ENCODE peak calls at places on chromosome 16, in six cellular contexts. U, Z, A, G, E and R are unnamed samples.

GRCh38 chr16:85629326-85629725 is 16.2 kb downstream of the GSE1 start:
- DNase-seq in U (no peak), E (no peak), A (no peak), Z (no peak), G (no peak), R (no peak)

GRCh38 chr16:68229431-68230175 is 6.3 kb downstream of the ESRP2 start:
- DNase-seq in E (peak), G (no peak), U (peak), A (peak), Z (peak), R (peak)

GRCh38 chr16:89936508-89936907 is 12.0 kb upstream of the DEF8 start:
- DNase-seq in A (no peak), E (no peak), Z (no peak), G (no peak), U (no peak), R (no peak)

GRCh38 chr16:87965973-87966667 is 14.9 kb downstream of the BANP start:
- DNase-seq in G (no peak), A (no peak), Z (no peak), U (no peak), E (no peak), R (no peak)

GRCh38 chr16:66382171-66382965 is 15.9 kb downstream of the CDH5 start:
- DNase-seq in G (no peak), E (peak), Z (no peak), A (peak), U (no peak), R (no peak)

GRCh38 chr16:77060614-77061013 is 130.4 kb upstream of the MON1B start:
- DNase-seq in U (no peak), Z (no peak), A (no peak), G (no peak), E (no peak), R (no peak)

GRCh38 chr16:84158455-84158854 is 13.3 kb downstream of the DNAAF1 start:
- DNase-seq in U (no peak), A (no peak), G (no peak), Z (no peak), E (no peak), R (no peak)

GRCh38 chr16:64892843-64893242 is 229.0 kb downstream of the CDH11 start:
- DNase-seq in U (no peak), A (no peak), G (no peak), E (no peak), Z (no peak), R (peak)

GRCh38 chr16:28219283-28219682 is 7.5 kb upstream of the XPO6 start:
- DNase-seq in U (no peak), Z (no peak), E (no peak), A (no peak), G (no peak), R (no peak)

GRCh38 chr16:77302249-77302648 is 103.0 kb downstream of the SYCE1L start:
- DNase-seq in Z (no peak), E (no peak), G (no peak), A (no peak), U (no peak), R (no peak)

GRCh38 chr16:85520853-85521736 is 92.0 kb upstream of the GSE1 start:
- DNase-seq in A (no peak), G (no peak), U (no peak), Z (no peak), E (no peak), R (no peak)

GRCh38 chr16:68399456-68399855 is 48.9 kb downstream of the SMPD3 start:
- DNase-seq in A (no peak), Z (no peak), G (no peak), E (no peak), U (no peak), R (no peak)

GRCh38 chr16:17307501-17307900 is 163.3 kb downstream of the XYLT1 start:
- DNase-seq in Z (no peak), U (no peak), E (no peak), A (no peak), G (no peak), R (peak)

GRCh38 chr16:4788489-4788889 is 344 bp upstream of the SEPTIN12 start:
- DNase-seq in G (no peak), U (no peak), E (no peak), A (no peak), Z (no peak), R (no peak)

GRCh38 chr16:70018254-70018653 is 67.1 kb downstream of the CLEC18A start:
- DNase-seq in U (peak), A (peak), Z (peak), G (no peak), E (no peak), R (no peak)

GRCh38 chr16:67447508-67448076 is 16.7 kb downstream of the HSD11B2 start:
- DNase-seq in G (peak), E (no peak), A (peak), Z (peak), U (peak), R (peak)

GRCh38 chr16:3580271-3580670 is 3.1 kb upstream of the NLRC3 start:
- DNase-seq in E (no peak), A (no peak), Z (no peak), G (no peak), U (no peak), R (no peak)

GRCh38 chr16:87178977-87179376 is 138.2 kb downstream of the C16orf95 start:
- DNase-seq in A (no peak), Z (no peak), E (no peak), U (no peak), G (peak), R (no peak)

GRCh38 chr16:84532299-84532724 is 27.9 kb upstream of the MEAK7 start:
- DNase-seq in E (peak), G (peak), Z (no peak), A (peak), U (no peak), R (peak)

GRCh38 chr16:85144026-85144915 is 32.0 kb upstream of the CIBAR2 start:
- DNase-seq in U (no peak), E (no peak), A (no peak), G (no peak), Z (no peak), R (no peak)

GRCh38 chr16:89571636-89572035 is 3.9 kb upstream of the CPNE7 start:
- DNase-seq in G (no peak), Z (no peak), A (no peak), E (no peak), U (no peak), R (no peak)

GRCh38 chr16:64428463-64428862 is 693.4 kb downstream of the CDH11 start:
- DNase-seq in G (no peak), A (no peak), E (no peak), U (no peak), Z (no peak), R (peak)

GRCh38 chr16:79762217-79762616 is 161.7 kb upstream of the MAF start:
- DNase-seq in Z (no peak), G (no peak), U (no peak), A (no peak), E (no peak), R (no peak)

GRCh38 chr16:49000594-49000993 is 281.0 kb downstream of the CBLN1 start:
- DNase-seq in A (no peak), G (no peak), E (no peak), Z (no peak), U (no peak), R (no peak)

GRCh38 chr16:78444-79145 is 570 bp downstream of the MPG start:
- DNase-seq in E (no peak), A (no peak), U (no peak), Z (no peak), G (no peak), R (no peak)

GRCh38 chr16:50403491-50403890 is 34.7 kb upstream of the BRD7 start:
- DNase-seq in Z (no peak), G (no peak), U (no peak), A (no peak), E (no peak), R (no peak)

GRCh38 chr16:24583494-24583893 is 44.1 kb downstream of the RBBP6 start:
- DNase-seq in G (no peak), A (no peak), E (no peak), U (no peak), Z (no peak), R (no peak)

GRCh38 chr16:59148312-59148711 is 414.2 kb upstream of the GOT2 start:
- DNase-seq in Z (no peak), A (no peak), E (no peak), G (no peak), U (no peak), R (no peak)

GRCh38 chr16:2469399-2470233 is 1.5 kb upstream of the NTN3 start:
- DNase-seq in E (no peak), Z (no peak), G (no peak), A (no peak), U (no peak), R (no peak)